ENCODE peak calls at places on chromosomes 12 and 14, in four cellular contexts. One of them, this sample, is unnamed. For H3K4me1, the result is how much of the 10 kb centered on the place peaks cover.

GRCh38 chr14:49880267-49881064 is 12.4 kb upstream of the ARF6 start:
- DNase-seq in ovary: no peak
- DNase-seq in A549: no peak
- DNase-seq in psoas muscle: no peak
- DNase-seq in this sample: no peak

GRCh38 chr12:88035907-88036289 is 6.7 kb upstream of the C12orf50 start:
- DNase-seq in ovary: no peak
- DNase-seq in A549: no peak
- DNase-seq in psoas muscle: no peak
- DNase-seq in this sample: no peak

GRCh38 chr12:3662516-3662915 is 90.4 kb downstream of the CRACR2A start:
- DNase-seq in ovary: no peak
- DNase-seq in A549: no peak
- DNase-seq in psoas muscle: no peak
- DNase-seq in this sample: no peak

GRCh38 chr12:22268406-22268805 is 66.1 kb downstream of the ST8SIA1 start:
- DNase-seq in ovary: no peak
- DNase-seq in A549: no peak
- DNase-seq in psoas muscle: no peak
- DNase-seq in this sample: no peak

GRCh38 chr12:130572553-130572952 is 143.5 kb downstream of the RIMBP2 start:
- DNase-seq in ovary: no peak
- DNase-seq in A549: no peak
- DNase-seq in psoas muscle: no peak
- DNase-seq in this sample: no peak

GRCh38 chr12:24777359-24777758 is 171.5 kb downstream of the BCAT1 start:
- DNase-seq in ovary: no peak
- DNase-seq in A549: no peak
- DNase-seq in psoas muscle: no peak
- DNase-seq in this sample: no peak

GRCh38 chr12:92736605-92737004 is 33.8 kb downstream of the PLEKHG7 start:
- DNase-seq in ovary: no peak
- DNase-seq in A549: no peak
- DNase-seq in psoas muscle: no peak
- DNase-seq in this sample: no peak

GRCh38 chr14:95425369-95426115 is 90.9 kb downstream of the SYNE3 start:
- DNase-seq in ovary: no peak
- DNase-seq in A549: no peak
- DNase-seq in psoas muscle: no peak
- DNase-seq in this sample: no peak

GRCh38 chr12:32089156-32089950 is 17.3 kb upstream of the BICD1 start:
- DNase-seq in ovary: no peak
- DNase-seq in A549: no peak
- DNase-seq in psoas muscle: no peak
- DNase-seq in this sample: no peak

GRCh38 chr12:110354172-110354780 is 49.2 kb downstream of the ANAPC7 start:
- DNase-seq in ovary: no peak
- DNase-seq in A549: no peak
- DNase-seq in psoas muscle: no peak
- DNase-seq in this sample: no peak

GRCh38 chr12:127125607-127126259 is 1141.2 kb upstream of the TMEM132C start:
- DNase-seq in ovary: no peak
- DNase-seq in A549: peak
- DNase-seq in psoas muscle: no peak
- DNase-seq in this sample: no peak

GRCh38 chr14:53567236-53567785 is 389.3 kb downstream of the BMP4 start:
- DNase-seq in ovary: no peak
- DNase-seq in A549: no peak
- DNase-seq in psoas muscle: no peak
- DNase-seq in this sample: no peak

GRCh38 chr12:79414252-79414651 is 276.5 kb downstream of the PAWR start:
- DNase-seq in ovary: no peak
- DNase-seq in A549: no peak
- DNase-seq in psoas muscle: no peak
- DNase-seq in this sample: no peak

GRCh38 chr12:53596920-53597363 is 29.2 kb downstream of the ATF7 start:
- DNase-seq in ovary: no peak
- DNase-seq in A549: no peak
- DNase-seq in psoas muscle: no peak
- DNase-seq in this sample: no peak

GRCh38 chr12:109487181-109488050 is 10.0 kb downstream of the UBE3B start:
- DNase-seq in ovary: no peak
- DNase-seq in A549: no peak
- DNase-seq in psoas muscle: no peak
- DNase-seq in this sample: no peak

GRCh38 chr12:53180270-53180930 is at the start of the genes CSAD and ZNF740:
- DNase-seq in ovary: peak
- DNase-seq in A549: peak
- DNase-seq in psoas muscle: peak
- DNase-seq in this sample: peak

GRCh38 chr12:108955225-108955835 is 65.5 kb downstream of the SVOP start:
- DNase-seq in ovary: no peak
- DNase-seq in A549: peak
- DNase-seq in psoas muscle: peak
- DNase-seq in this sample: no peak

DNA sequence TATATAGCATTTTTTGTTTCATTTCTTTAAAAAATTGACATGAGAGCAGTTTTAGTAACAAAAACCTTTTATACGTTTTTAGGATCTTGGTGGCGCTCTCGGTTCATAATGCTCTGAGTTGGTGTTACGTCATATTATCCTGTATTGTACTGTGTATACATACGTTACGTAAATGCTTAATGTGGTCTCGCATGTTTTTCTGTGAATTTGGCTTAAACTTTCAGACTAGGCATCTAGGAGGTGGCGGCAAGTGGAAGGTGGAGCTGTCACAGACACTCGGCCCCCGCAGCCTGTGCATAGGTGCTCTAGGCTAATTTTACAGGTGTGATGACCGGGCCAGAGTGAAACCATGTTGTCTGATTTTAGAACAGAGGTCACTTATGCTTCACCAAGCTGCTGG is 60.0 kb downstream of the PPP2R5C start:
- DNase-seq in ovary: no peak
- DNase-seq in A549: no peak
- DNase-seq in psoas muscle: no peak
- DNase-seq in this sample: peak
- H3K4me1 ChIP-seq in ovary: under half
- H3K4me1 ChIP-seq in A549: under half
- H3K4me1 ChIP-seq in psoas muscle: under half
- H3K4me1 ChIP-seq in this sample: half or more

GRCh38 chr14:104688755-104689619 is at the start of gene INF2:
- DNase-seq in ovary: peak
- DNase-seq in A549: peak
- DNase-seq in psoas muscle: peak
- DNase-seq in this sample: peak

GRCh38 chr14:104686624-104687517 is 2.5 kb upstream of the INF2 start:
- DNase-seq in ovary: peak
- DNase-seq in A549: no peak
- DNase-seq in psoas muscle: no peak
- DNase-seq in this sample: no peak

GRCh38 chr14:104687601-104688504 is 1.6 kb upstream of the INF2 start:
- DNase-seq in ovary: peak
- DNase-seq in A549: peak
- DNase-seq in psoas muscle: peak
- DNase-seq in this sample: no peak

GRCh38 chr14:104689620-104690265 is 325 bp downstream of the INF2 start:
- DNase-seq in ovary: peak
- DNase-seq in A549: no peak
- DNase-seq in psoas muscle: no peak
- DNase-seq in this sample: no peak

DNA sequence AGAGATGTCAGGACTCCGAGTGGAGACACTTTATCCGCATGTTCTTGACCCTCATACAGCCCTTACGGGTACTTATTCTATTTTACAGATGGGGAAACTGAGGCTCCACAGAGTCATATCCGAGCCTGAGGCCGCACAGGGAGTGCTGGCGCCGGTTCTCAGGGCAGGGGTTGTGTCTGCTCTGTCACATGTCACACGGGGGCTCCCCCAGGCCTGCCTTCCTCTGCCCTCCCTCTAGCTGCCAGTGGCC is 988 bp upstream of the INF2 start:
- DNase-seq in ovary: no peak
- DNase-seq in A549: no peak
- DNase-seq in psoas muscle: no peak
- DNase-seq in this sample: no peak
- H3K27ac ChIP-seq in ovary: peak
- H3K27ac ChIP-seq in A549: peak
- H3K27ac ChIP-seq in psoas muscle: peak
- H3K27ac ChIP-seq in this sample: peak

GRCh38 chr14:36505193-36505815 is 14.7 kb downstream of the NKX2-1 start:
- DNase-seq in ovary: no peak
- DNase-seq in A549: no peak
- DNase-seq in psoas muscle: no peak
- DNase-seq in this sample: no peak
- H3K4me3 ChIP-seq in ovary: no peak
- H3K4me3 ChIP-seq in A549: peak
- H3K4me3 ChIP-seq in psoas muscle: no peak
- H3K4me3 ChIP-seq in this sample: no peak

DNA sequence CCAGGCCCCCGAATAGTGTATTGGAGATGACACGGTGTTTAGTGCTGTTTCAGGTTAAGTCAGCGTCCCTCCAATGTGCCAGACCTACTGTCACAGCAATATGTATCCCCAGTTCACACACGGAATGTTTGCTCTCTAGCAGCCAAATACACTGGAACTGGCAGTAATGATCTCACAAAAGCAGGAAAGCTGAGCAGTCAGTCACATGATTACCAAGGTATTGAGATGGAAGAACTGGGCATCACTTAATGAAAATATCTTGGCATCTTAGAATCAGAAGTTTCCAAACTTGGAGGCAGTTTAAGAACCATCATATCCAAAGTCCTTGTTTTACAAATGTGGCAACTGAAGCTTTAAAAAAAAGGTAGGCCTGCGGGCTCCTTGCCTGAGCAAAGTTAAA is 23.3 kb downstream of the NINJ2 start:
- DNase-seq in ovary: no peak
- DNase-seq in A549: no peak
- DNase-seq in psoas muscle: no peak
- DNase-seq in this sample: no peak
- H3K4me1 ChIP-seq in ovary: under half
- H3K4me1 ChIP-seq in A549: under half
- H3K4me1 ChIP-seq in psoas muscle: under half
- H3K4me1 ChIP-seq in this sample: half or more

DNA sequence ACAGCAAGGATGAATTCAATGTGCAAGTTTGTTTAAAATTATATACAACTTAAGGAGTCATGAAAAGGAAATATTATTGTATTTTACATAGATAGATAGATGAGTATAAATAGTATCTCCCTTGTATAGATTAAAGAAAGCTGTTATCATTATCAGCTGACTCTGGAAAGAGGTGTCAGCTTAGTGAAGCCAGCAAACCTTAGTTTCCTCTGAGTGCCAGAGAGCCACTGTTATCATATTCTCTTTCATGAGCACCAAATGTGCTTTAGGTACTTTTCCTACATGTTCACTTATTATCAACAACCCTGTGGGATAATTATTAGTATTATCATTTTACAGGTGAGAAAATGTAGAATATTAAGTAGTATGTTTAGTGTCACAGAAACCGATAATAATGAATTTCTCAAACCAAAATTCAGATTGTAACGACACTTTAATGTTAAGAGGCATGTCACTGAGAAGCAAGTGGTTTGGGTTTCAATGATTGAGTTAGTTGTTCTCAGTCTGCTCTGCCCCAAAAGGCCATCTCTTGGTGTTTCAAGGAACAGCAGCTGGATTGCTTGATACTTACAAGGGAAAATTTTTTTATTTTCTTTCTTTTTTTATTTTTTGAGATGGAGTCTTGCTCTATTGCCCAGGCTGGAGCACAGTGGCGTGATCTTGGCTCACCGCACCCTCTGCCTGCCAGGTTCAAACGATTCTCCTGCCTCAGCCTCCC is 53.7 kb downstream of the PLEKHA5 start:
- DNase-seq in ovary: no peak
- DNase-seq in A549: peak
- DNase-seq in psoas muscle: no peak
- DNase-seq in this sample: no peak
- H3K27ac ChIP-seq in ovary: no peak
- H3K27ac ChIP-seq in A549: no peak
- H3K27ac ChIP-seq in psoas muscle: no peak
- H3K27ac ChIP-seq in this sample: no peak

GRCh38 chr12:120854804-120855203 is 49.4 kb downstream of the SPPL3 start:
- DNase-seq in ovary: no peak
- DNase-seq in A549: no peak
- DNase-seq in psoas muscle: no peak
- DNase-seq in this sample: no peak

GRCh38 chr12:120851939-120852338 is 52.2 kb downstream of the SPPL3 start:
- DNase-seq in ovary: no peak
- DNase-seq in A549: no peak
- DNase-seq in psoas muscle: no peak
- DNase-seq in this sample: no peak

GRCh38 chr12:120849765-120850164 is 54.4 kb downstream of the SPPL3 start:
- DNase-seq in ovary: no peak
- DNase-seq in A549: peak
- DNase-seq in psoas muscle: no peak
- DNase-seq in this sample: no peak

GRCh38 chr12:120853188-120853587 is 51.0 kb downstream of the SPPL3 start:
- DNase-seq in ovary: no peak
- DNase-seq in A549: no peak
- DNase-seq in psoas muscle: no peak
- DNase-seq in this sample: no peak

GRCh38 chr12:120851444-120851843 is 52.7 kb downstream of the SPPL3 start:
- DNase-seq in ovary: no peak
- DNase-seq in A549: no peak
- DNase-seq in psoas muscle: no peak
- DNase-seq in this sample: no peak
- H3K4me3 ChIP-seq in ovary: no peak
- H3K4me3 ChIP-seq in A549: no peak
- H3K4me3 ChIP-seq in psoas muscle: no peak
- H3K4me3 ChIP-seq in this sample: no peak

DNA sequence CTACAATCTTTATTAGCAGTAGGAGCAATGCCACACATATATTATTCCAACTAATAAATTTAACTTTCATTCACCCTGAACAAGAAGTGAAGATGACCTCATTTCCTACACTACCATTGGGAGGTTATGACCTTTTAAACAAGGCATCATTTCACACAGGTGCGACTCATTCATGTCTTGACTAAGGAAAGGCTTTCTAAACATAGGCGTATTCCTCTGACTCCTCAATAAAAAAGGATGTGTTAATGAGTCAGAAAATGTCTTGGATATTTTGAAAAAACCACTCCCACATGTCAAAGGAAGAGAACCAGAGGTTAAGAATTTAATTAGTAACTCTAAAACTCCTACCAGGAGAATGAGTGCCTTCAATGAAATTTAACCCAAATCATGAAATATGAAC is 115.2 kb downstream of the PRICKLE1 start:
- DNase-seq in ovary: no peak
- DNase-seq in A549: peak
- DNase-seq in psoas muscle: no peak
- DNase-seq in this sample: no peak
- H3K4me1 ChIP-seq in ovary: under half
- H3K4me1 ChIP-seq in A549: under half
- H3K4me1 ChIP-seq in psoas muscle: under half
- H3K4me1 ChIP-seq in this sample: under half